ENCODE peak calls at places on chromosomes 13 and 19, in ten cellular contexts. One of them, this sample, is unnamed.
A peak's percentile ranks its signal among the peaks of the same experiment; 100 is the strongest.

GRCh38 chr19:5287066-5287465 is 53.5 kb downstream of the PTPRS start:
- DNase-seq in vagina: no peak
- DNase-seq in stomach: no peak
- DNase-seq in sigmoid colon: no peak
- DNase-seq in H1: no peak
- DNase-seq in upper lobe of left lung: no peak
- DNase-seq in HCT116: no peak
- DNase-seq in suprapubic skin: no peak
- DNase-seq in breast epithelium: no peak
- DNase-seq in transverse colon: no peak
- DNase-seq in this sample: no peak

GRCh38 chr13:48038763-48039162 is 1.2 kb downstream of the NUDT15 start:
- DNase-seq in sigmoid colon: no peak
- DNase-seq in stomach: no peak
- DNase-seq in HCT116: no peak
- DNase-seq in suprapubic skin: no peak
- DNase-seq in upper lobe of left lung: no peak
- DNase-seq in breast epithelium: no peak
- DNase-seq in vagina: no peak
- DNase-seq in H1: no peak
- DNase-seq in transverse colon: no peak
- DNase-seq in this sample: no peak

GRCh38 chr19:40247178-40247577 is 20.7 kb upstream of the CCNP start:
- DNase-seq in H1: no peak
- DNase-seq in breast epithelium: no peak
- DNase-seq in suprapubic skin: no peak
- DNase-seq in sigmoid colon: no peak
- DNase-seq in vagina: no peak
- DNase-seq in upper lobe of left lung: no peak
- DNase-seq in stomach: no peak
- DNase-seq in transverse colon: no peak
- DNase-seq in HCT116: no peak
- DNase-seq in this sample: no peak

GRCh38 chr19:38234615-38235014 is 10.6 kb upstream of the DPF1 start:
- DNase-seq in breast epithelium: no peak
- DNase-seq in HCT116: no peak
- DNase-seq in stomach: no peak
- DNase-seq in H1: no peak
- DNase-seq in sigmoid colon: no peak
- DNase-seq in transverse colon: no peak
- DNase-seq in suprapubic skin: no peak
- DNase-seq in upper lobe of left lung: no peak
- DNase-seq in vagina: no peak
- DNase-seq in this sample: no peak

GRCh38 chr13:98827449-98827848 is 75.0 kb upstream of the SLC15A1 start:
- DNase-seq in H1: no peak
- DNase-seq in vagina: no peak
- DNase-seq in stomach: no peak
- DNase-seq in breast epithelium: no peak
- DNase-seq in suprapubic skin: no peak
- DNase-seq in sigmoid colon: no peak
- DNase-seq in HCT116: no peak
- DNase-seq in transverse colon: no peak
- DNase-seq in upper lobe of left lung: peak; percentile 17
- DNase-seq in this sample: no peak

GRCh38 chr13:61128850-61129645 is 286.6 kb downstream of the PCDH20 start:
- DNase-seq in transverse colon: no peak
- DNase-seq in breast epithelium: no peak
- DNase-seq in HCT116: no peak
- DNase-seq in H1: no peak
- DNase-seq in stomach: no peak
- DNase-seq in sigmoid colon: no peak
- DNase-seq in upper lobe of left lung: no peak
- DNase-seq in vagina: no peak
- DNase-seq in suprapubic skin: no peak
- DNase-seq in this sample: no peak

GRCh38 chr13:66237411-66238062 is 992.6 kb downstream of the PCDH9 start:
- DNase-seq in vagina: no peak
- DNase-seq in breast epithelium: no peak
- DNase-seq in upper lobe of left lung: no peak
- DNase-seq in HCT116: no peak
- DNase-seq in H1: no peak
- DNase-seq in suprapubic skin: no peak
- DNase-seq in transverse colon: no peak
- DNase-seq in stomach: no peak
- DNase-seq in sigmoid colon: no peak
- DNase-seq in this sample: no peak

GRCh38 chr13:99985243-99985874 is 3.8 kb downstream of the ZIC2 start:
- DNase-seq in sigmoid colon: no peak
- DNase-seq in upper lobe of left lung: peak; percentile 78
- DNase-seq in HCT116: no peak
- DNase-seq in H1: no peak
- DNase-seq in transverse colon: no peak
- DNase-seq in vagina: no peak
- DNase-seq in suprapubic skin: no peak
- DNase-seq in breast epithelium: no peak
- DNase-seq in stomach: no peak
- DNase-seq in this sample: no peak

DNA sequence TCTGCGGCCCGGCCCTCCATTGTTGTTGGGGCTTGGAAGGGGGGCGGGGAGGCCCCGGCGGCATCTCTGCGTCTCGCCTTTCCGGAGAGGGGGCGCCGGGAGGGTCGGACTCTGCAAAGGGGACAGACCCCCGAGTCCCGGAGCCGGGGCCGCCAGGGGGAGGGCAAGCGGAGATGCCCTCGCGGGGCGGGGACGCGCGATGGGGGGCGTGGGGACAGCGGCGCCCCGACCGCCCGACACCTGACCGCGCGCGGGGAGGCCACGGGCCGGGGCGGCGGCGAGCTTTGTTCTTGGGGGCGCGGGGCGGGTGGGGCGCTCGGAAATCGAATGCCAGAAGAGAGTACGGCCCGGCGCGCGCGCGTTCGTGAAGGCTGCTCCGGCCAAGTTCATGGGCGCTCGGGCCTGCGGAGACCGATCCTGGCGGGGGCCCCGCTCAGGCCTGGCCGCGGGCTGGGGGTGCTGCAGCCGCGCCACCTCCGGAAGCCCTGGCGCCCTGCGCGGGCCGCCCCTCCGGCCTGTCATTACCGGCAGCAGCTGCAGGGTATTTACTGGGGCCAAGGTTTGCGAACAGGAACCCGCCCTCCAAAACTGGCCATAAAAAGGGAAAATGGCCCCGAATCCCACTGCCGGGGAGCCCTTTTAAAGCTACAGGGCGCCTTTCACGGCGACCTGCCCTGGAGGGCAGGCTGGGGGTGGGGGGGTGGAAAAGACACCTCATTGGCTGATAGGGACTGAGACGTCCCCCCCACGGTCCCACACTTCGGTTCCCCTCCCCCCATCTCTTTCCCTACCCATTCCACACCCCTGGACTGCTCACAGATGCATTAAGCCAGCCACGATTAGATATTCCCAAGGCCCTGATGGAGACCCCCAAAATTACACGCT is 11.1 kb upstream of the NANOS3 start:
- DNase-seq in transverse colon: no peak
- DNase-seq in stomach: no peak
- DNase-seq in sigmoid colon: no peak
- DNase-seq in vagina: no peak
- DNase-seq in HCT116: no peak
- DNase-seq in breast epithelium: no peak
- DNase-seq in suprapubic skin: no peak
- DNase-seq in H1: no peak
- DNase-seq in upper lobe of left lung: peak; percentile 90
- DNase-seq in this sample: no peak
- TF ChIP-seq POLR2A in transverse colon: no peak
- TF ChIP-seq POLR2A in stomach: no peak
- TF ChIP-seq POLR2A in sigmoid colon: no peak
- TF ChIP-seq POLR2A in vagina: no peak
- TF ChIP-seq POLR2A in HCT116: no peak
- TF ChIP-seq POLR2A in breast epithelium: no peak
- TF ChIP-seq POLR2A in suprapubic skin: no peak
- TF ChIP-seq POLR2A in H1: no peak
- TF ChIP-seq POLR2A in upper lobe of left lung: no peak
- TF ChIP-seq POLR2A in this sample: no peak

GRCh38 chr13:31159306-31159705 is 2.4 kb downstream of the HSPH1 start:
- DNase-seq in stomach: no peak
- DNase-seq in transverse colon: no peak
- DNase-seq in suprapubic skin: no peak
- DNase-seq in breast epithelium: no peak
- DNase-seq in HCT116: no peak
- DNase-seq in H1: no peak
- DNase-seq in sigmoid colon: no peak
- DNase-seq in vagina: no peak
- DNase-seq in upper lobe of left lung: no peak
- DNase-seq in this sample: no peak

GRCh38 chr13:31166591-31166990 is 4.9 kb upstream of the HSPH1 start:
- DNase-seq in upper lobe of left lung: no peak
- DNase-seq in sigmoid colon: no peak
- DNase-seq in stomach: no peak
- DNase-seq in suprapubic skin: no peak
- DNase-seq in vagina: no peak
- DNase-seq in breast epithelium: no peak
- DNase-seq in HCT116: no peak
- DNase-seq in transverse colon: no peak
- DNase-seq in H1: no peak
- DNase-seq in this sample: no peak

GRCh38 chr13:31160857-31161582 is 684 bp downstream of the HSPH1 start:
- DNase-seq in stomach: peak; percentile 60
- DNase-seq in vagina: no peak
- DNase-seq in H1: no peak
- DNase-seq in suprapubic skin: no peak
- DNase-seq in sigmoid colon: peak; percentile 72
- DNase-seq in breast epithelium: no peak
- DNase-seq in upper lobe of left lung: peak; percentile 90
- DNase-seq in transverse colon: peak; percentile 70
- DNase-seq in HCT116: no peak
- DNase-seq in this sample: no peak

GRCh38 chr13:31161583-31162150 is at the start of gene HSPH1:
- DNase-seq in sigmoid colon: peak; percentile 99
- DNase-seq in suprapubic skin: peak; percentile 99
- DNase-seq in vagina: peak; percentile 99
- DNase-seq in upper lobe of left lung: peak; percentile 99
- DNase-seq in H1: peak; percentile 89
- DNase-seq in breast epithelium: peak; percentile 98
- DNase-seq in stomach: peak; percentile 98
- DNase-seq in transverse colon: peak; percentile 99
- DNase-seq in HCT116: peak; percentile 91
- DNase-seq in this sample: peak; percentile 85

DNA sequence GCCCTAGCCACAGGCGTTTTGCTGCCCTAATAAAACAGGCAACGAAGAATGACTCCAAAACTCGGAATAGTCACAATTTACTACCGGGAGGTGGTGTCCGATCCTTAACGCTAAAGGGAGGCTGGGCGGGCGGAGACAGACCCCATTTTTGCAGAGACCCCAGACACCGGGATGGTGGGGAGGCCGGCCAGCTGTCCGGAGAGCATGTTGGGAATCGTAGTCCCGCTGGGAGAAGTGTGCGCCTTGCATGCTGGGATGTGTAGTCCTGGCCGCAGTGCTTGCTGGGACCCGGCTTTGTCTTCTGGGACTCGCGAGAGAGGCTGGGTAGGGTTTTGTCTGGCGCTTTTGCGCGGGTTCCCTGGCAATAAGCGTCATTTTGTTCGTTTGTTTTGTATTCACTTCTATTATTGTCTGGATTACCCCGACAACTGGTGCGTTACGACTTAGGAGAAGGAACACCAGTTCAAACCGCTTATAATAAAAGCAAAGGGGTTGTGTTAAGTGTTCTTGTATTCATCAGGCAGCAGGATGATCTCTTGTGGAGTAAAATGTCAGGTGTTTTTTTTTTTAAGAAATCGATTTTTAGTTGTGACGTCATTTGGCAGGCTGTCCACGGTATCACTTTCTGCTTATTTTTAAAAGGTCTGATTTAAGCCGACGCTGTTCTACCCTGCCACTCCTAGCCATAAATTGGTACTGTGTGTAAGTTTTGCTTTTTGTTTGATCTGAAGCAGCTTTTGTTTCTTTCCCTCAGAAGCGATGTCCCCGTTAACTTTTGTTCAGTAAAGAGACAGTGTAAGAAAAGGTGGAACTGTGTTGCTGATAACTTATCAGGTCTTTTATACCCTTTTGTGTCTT is 676 bp upstream of the HSPH1 start:
- DNase-seq in vagina: peak; percentile 99
- DNase-seq in breast epithelium: peak; percentile 91
- DNase-seq in HCT116: peak; percentile 96
- DNase-seq in transverse colon: peak; percentile 96
- DNase-seq in H1: peak; percentile 84
- DNase-seq in upper lobe of left lung: peak; percentile 90
- DNase-seq in sigmoid colon: peak; percentile 98
- DNase-seq in stomach: peak; percentile 95
- DNase-seq in suprapubic skin: peak; percentile 97
- DNase-seq in this sample: peak; percentile 69
- TF ChIP-seq POLR2AphosphoS5 in vagina: peak; percentile 17
- TF ChIP-seq POLR2AphosphoS5 in breast epithelium: peak; percentile 65
- TF ChIP-seq POLR2AphosphoS5 in HCT116: peak; percentile 41
- TF ChIP-seq POLR2AphosphoS5 in transverse colon: peak; percentile 81
- TF ChIP-seq POLR2AphosphoS5 in H1: no peak
- TF ChIP-seq POLR2AphosphoS5 in upper lobe of left lung: peak; percentile 56
- TF ChIP-seq POLR2AphosphoS5 in sigmoid colon: peak; percentile 68
- TF ChIP-seq POLR2AphosphoS5 in stomach: peak; percentile 73
- TF ChIP-seq POLR2AphosphoS5 in suprapubic skin: peak; percentile 4
- TF ChIP-seq POLR2AphosphoS5 in this sample: no peak

GRCh38 chr19:10960314-10961072 is at the start of gene SMARCA4:
- DNase-seq in breast epithelium: peak; percentile 97
- DNase-seq in sigmoid colon: peak; percentile 98
- DNase-seq in HCT116: peak; percentile 90
- DNase-seq in upper lobe of left lung: peak; percentile 100
- DNase-seq in H1: peak; percentile 88
- DNase-seq in suprapubic skin: peak; percentile 96
- DNase-seq in transverse colon: peak; percentile 99
- DNase-seq in stomach: peak; percentile 99
- DNase-seq in vagina: no peak
- DNase-seq in this sample: peak; percentile 96
- TF ChIP-seq POLR2A in breast epithelium: peak; percentile 85
- TF ChIP-seq POLR2A in sigmoid colon: peak; percentile 94
- TF ChIP-seq POLR2A in HCT116: peak; percentile 88
- TF ChIP-seq POLR2A in upper lobe of left lung: peak; percentile 94
- TF ChIP-seq POLR2A in H1: no peak
- TF ChIP-seq POLR2A in suprapubic skin: no peak
- TF ChIP-seq POLR2A in transverse colon: peak; percentile 91
- TF ChIP-seq POLR2A in stomach: peak; percentile 91
- TF ChIP-seq POLR2A in vagina: peak; percentile 90
- TF ChIP-seq POLR2A in this sample: peak; percentile 79

DNA sequence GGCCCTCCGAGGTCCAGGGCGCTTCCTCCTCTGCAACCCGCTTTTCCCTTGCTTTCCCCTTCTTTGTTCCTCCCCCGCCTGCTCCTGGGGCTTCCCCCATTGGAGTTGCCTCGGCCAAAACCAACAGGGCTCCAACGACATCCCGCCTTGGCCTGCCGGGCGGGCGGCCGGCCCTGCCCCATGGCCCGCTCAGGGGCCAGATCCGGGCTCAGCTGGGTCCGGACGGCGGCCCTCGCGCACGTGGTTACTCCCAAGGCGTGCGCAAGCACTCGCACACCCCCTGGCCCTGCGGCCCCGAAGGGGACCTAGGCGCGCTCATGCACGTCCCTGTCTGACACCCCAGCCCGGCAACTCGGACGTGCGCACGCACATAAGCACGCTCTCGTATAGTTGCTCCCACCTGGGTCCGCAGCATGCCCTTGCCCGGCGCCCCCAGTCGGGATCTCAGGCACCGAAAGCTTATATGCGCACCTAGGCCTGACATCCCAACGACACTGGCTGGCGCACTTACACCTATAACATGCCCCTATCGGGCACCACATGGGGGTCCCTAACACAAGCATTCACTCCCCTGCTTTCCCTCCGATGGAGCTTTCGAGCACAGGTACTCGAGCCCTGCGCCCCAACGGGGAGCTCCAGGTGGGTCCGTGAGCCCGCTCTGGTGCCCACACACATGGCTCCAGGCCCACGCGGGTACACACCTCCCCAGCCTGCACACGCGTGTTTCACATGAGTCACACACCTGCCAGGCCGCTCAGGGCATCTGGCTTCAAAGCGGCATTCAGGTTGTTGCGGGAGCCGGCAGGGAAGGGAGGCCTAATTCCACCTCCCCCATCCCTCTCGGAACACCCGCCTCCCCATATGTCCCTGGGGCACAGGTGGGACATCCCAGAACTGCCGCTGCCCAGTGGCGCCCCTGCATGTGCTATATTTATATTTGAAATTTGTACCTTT is 15.0 kb downstream of the NFIX start:
- DNase-seq in transverse colon: no peak
- DNase-seq in stomach: peak; percentile 82
- DNase-seq in vagina: no peak
- DNase-seq in upper lobe of left lung: peak; percentile 90
- DNase-seq in suprapubic skin: no peak
- DNase-seq in sigmoid colon: no peak
- DNase-seq in H1: no peak
- DNase-seq in breast epithelium: peak; percentile 67
- DNase-seq in HCT116: no peak
- DNase-seq in this sample: no peak
- TF ChIP-seq POLR2AphosphoS5 in transverse colon: no peak
- TF ChIP-seq POLR2AphosphoS5 in stomach: no peak
- TF ChIP-seq POLR2AphosphoS5 in vagina: no peak
- TF ChIP-seq POLR2AphosphoS5 in upper lobe of left lung: no peak
- TF ChIP-seq POLR2AphosphoS5 in suprapubic skin: peak; percentile 17
- TF ChIP-seq POLR2AphosphoS5 in sigmoid colon: no peak
- TF ChIP-seq POLR2AphosphoS5 in H1: no peak
- TF ChIP-seq POLR2AphosphoS5 in breast epithelium: no peak
- TF ChIP-seq POLR2AphosphoS5 in HCT116: no peak
- TF ChIP-seq POLR2AphosphoS5 in this sample: no peak

This sample was measured in GM12891.